ENCODE peak calls at places on chromosome 3, in eight cellular contexts. U, J, L, Z, V, W, S and X are unnamed samples.

GRCh38 chr3:45010718-45011355 is 15.3 kb upstream of the CLEC3B start:
- DNase-seq in U (no peak), J (no peak), L (no peak), Z (peak), V (no peak), W (no peak), S (no peak), X (no peak)

GRCh38 chr3:123188058-123188457 is 13.7 kb upstream of the SEC22A start:
- DNase-seq in U (no peak), J (no peak), L (no peak), Z (no peak), V (no peak), W (no peak), S (no peak), X (no peak)

GRCh38 chr3:149487598-149488197 is 13.2 kb downstream of the TM4SF4 start:
- DNase-seq in U (no peak), J (peak), L (peak), Z (no peak), V (peak), W (no peak), S (peak), X (no peak)

GRCh38 chr3:80734483-80734882 is 966.7 kb upstream of the ROBO1 start:
- DNase-seq in U (no peak), J (no peak), L (no peak), Z (peak), V (no peak), W (no peak), S (peak), X (no peak)

GRCh38 chr3:159604151-159604581 is 384.5 kb upstream of the IL12A start:
- DNase-seq in U (no peak), J (no peak), L (no peak), Z (no peak), V (no peak), W (no peak), S (no peak), X (no peak)

GRCh38 chr3:69763976-69764851 is 24.9 kb downstream of the MITF start:
- DNase-seq in U (no peak), J (no peak), L (no peak), Z (peak), V (no peak), W (no peak), S (no peak), X (no peak)

GRCh38 chr3:100401674-100402036 is 316 bp downstream of the LNP1 start:
- DNase-seq in U (no peak), J (peak), L (no peak), Z (no peak), V (no peak), W (no peak), S (peak), X (peak)

GRCh38 chr3:182440101-182440500 is 353.2 kb upstream of the ATP11B start:
- DNase-seq in U (no peak), J (no peak), L (no peak), Z (no peak), V (no peak), W (no peak), S (no peak), X (peak)

GRCh38 chr3:11567516-11568467 is 75.9 kb downstream of the VGLL4 start:
- DNase-seq in U (no peak), J (no peak), L (peak), Z (peak), V (no peak), W (no peak), S (no peak), X (no peak)

GRCh38 chr3:30626443-30627181 is 20.2 kb downstream of the TGFBR2 start:
- DNase-seq in U (no peak), J (no peak), L (peak), Z (no peak), V (no peak), W (no peak), S (no peak), X (no peak)

GRCh38 chr3:67884345-67884744 is 229.9 kb upstream of the SUCLG2 start:
- DNase-seq in U (no peak), J (no peak), L (no peak), Z (no peak), V (no peak), W (no peak), S (no peak), X (no peak)

GRCh38 chr3:197331131-197331530 is 32.7 kb upstream of the DLG1 start:
- DNase-seq in U (no peak), J (peak), L (peak), Z (no peak), V (no peak), W (peak), S (no peak), X (no peak)

GRCh38 chr3:107710851-107711250 is 188.1 kb downstream of the BBX start:
- DNase-seq in U (no peak), J (no peak), L (peak), Z (peak), V (no peak), W (no peak), S (peak), X (no peak)

GRCh38 chr3:17065315-17065714 is 180.6 kb downstream of the PLCL2 start:
- DNase-seq in U (no peak), J (no peak), L (no peak), Z (no peak), V (no peak), W (no peak), S (no peak), X (no peak)

GRCh38 chr3:51706788-51707731 is at the start of gene GRM2:
- DNase-seq in U (no peak), J (peak), L (no peak), Z (peak), V (peak), W (peak), S (peak), X (no peak)

GRCh38 chr3:99126291-99126690 is 224.8 kb upstream of the DCBLD2 start:
- DNase-seq in U (no peak), J (no peak), L (no peak), Z (no peak), V (no peak), W (no peak), S (no peak), X (no peak)

GRCh38 chr3:189714991-189715961 is 84.1 kb downstream of the TP63 start:
- DNase-seq in U (peak), J (no peak), L (no peak), Z (peak), V (no peak), W (no peak), S (no peak), X (no peak)

GRCh38 chr3:169662215-169663070 is 1.1 kb downstream of the MECOM start:
- DNase-seq in U (no peak), J (peak), L (peak), Z (peak), V (peak), W (peak), S (peak), X (no peak)

GRCh38 chr3:71142440-71143161 is 440.9 kb downstream of the FOXP1 start:
- DNase-seq in U (no peak), J (peak), L (no peak), Z (peak), V (no peak), W (no peak), S (peak), X (no peak)

GRCh38 chr3:3708769-3709115 is 90.5 kb upstream of the LRRN1 start:
- DNase-seq in U (no peak), J (peak), L (no peak), Z (no peak), V (no peak), W (no peak), S (no peak), X (no peak)

GRCh38 chr3:152909180-152909883 is 74.4 kb downstream of the P2RY1 start:
- DNase-seq in U (no peak), J (no peak), L (no peak), Z (peak), V (no peak), W (no peak), S (peak), X (no peak)

GRCh38 chr3:147394168-147394941 is 12.0 kb downstream of the ZIC4 start:
- DNase-seq in U (no peak), J (peak), L (no peak), Z (no peak), V (no peak), W (no peak), S (no peak), X (no peak)

GRCh38 chr3:4834403-4834866 is 144.8 kb upstream of the BHLHE40 start:
- DNase-seq in U (no peak), J (no peak), L (no peak), Z (no peak), V (no peak), W (no peak), S (peak), X (no peak)

GRCh38 chr3:25297667-25298585 is 130.1 kb upstream of the RARB start:
- DNase-seq in U (no peak), J (peak), L (no peak), Z (peak), V (no peak), W (no peak), S (no peak), X (no peak)

GRCh38 chr3:36166477-36166876 is 213.8 kb upstream of the STAC start:
- DNase-seq in U (no peak), J (no peak), L (peak), Z (peak), V (no peak), W (no peak), S (no peak), X (no peak)

GRCh38 chr3:127209840-127210653 is 17.1 kb downstream of the PRR23E start:
- DNase-seq in U (no peak), J (no peak), L (no peak), Z (no peak), V (no peak), W (no peak), S (no peak), X (no peak)

GRCh38 chr3:123297627-123297899 is 95.8 kb downstream of the SEC22A start:
- DNase-seq in U (no peak), J (peak), L (no peak), Z (no peak), V (no peak), W (no peak), S (no peak), X (no peak)

GRCh38 chr3:182303169-182303568 is 490.1 kb upstream of the ATP11B start:
- DNase-seq in U (no peak), J (no peak), L (no peak), Z (no peak), V (no peak), W (no peak), S (no peak), X (no peak)

GRCh38 chr3:50323092-50323600 is 601 bp upstream of the HYAL2 start:
- DNase-seq in U (no peak), J (no peak), L (no peak), Z (peak), V (no peak), W (no peak), S (no peak), X (no peak)

GRCh38 chr3:8460815-8461482 is 40.7 kb upstream of the LMCD1 start:
- DNase-seq in U (no peak), J (no peak), L (no peak), Z (peak), V (no peak), W (no peak), S (no peak), X (no peak)

DNA sequence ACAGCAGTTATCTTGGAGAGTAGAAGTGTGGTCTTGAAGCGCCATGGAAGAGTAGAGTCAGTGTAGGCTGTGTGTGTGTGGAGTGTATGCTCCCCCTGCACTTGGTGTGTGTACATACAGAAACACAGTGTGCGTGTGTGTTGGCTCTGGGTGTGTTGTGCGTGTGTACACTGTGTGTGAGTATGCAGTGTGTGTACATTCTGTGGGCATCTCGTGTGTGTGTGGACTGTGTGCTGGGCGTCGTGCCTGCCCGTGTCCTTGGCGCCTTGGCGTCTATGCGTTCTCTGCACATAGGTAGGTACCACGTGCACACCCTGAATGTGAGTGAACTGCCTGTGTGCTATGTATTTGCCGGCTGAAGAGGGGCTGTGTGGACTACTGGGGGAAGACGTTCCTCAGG is 520 bp upstream of the ECE2 start:
- DNase-seq in U (no peak), J (no peak), L (no peak), Z (no peak), V (no peak), W (no peak), S (no peak), X (no peak)
- TF ChIP-seq EZH2 in U (no peak), J (no peak), L (no peak), Z (no peak), V (no peak), W (no peak), S (no peak), X (no peak)

GRCh38 chr3:188286087-188286513 is 132.1 kb downstream of the LPP start:
- DNase-seq in U (no peak), J (no peak), L (peak), Z (peak), V (no peak), W (no peak), S (no peak), X (no peak)

GRCh38 chr3:188282871-188283270 is 128.9 kb downstream of the LPP start:
- DNase-seq in U (no peak), J (no peak), L (no peak), Z (no peak), V (no peak), W (no peak), S (no peak), X (no peak)

GRCh38 chr3:188284455-188285212 is 130.7 kb downstream of the LPP start:
- DNase-seq in U (no peak), J (no peak), L (no peak), Z (no peak), V (no peak), W (no peak), S (no peak), X (no peak)

GRCh38 chr3:188280627-188281026 is 126.7 kb downstream of the LPP start:
- DNase-seq in U (no peak), J (no peak), L (no peak), Z (no peak), V (no peak), W (no peak), S (no peak), X (no peak)

DNA sequence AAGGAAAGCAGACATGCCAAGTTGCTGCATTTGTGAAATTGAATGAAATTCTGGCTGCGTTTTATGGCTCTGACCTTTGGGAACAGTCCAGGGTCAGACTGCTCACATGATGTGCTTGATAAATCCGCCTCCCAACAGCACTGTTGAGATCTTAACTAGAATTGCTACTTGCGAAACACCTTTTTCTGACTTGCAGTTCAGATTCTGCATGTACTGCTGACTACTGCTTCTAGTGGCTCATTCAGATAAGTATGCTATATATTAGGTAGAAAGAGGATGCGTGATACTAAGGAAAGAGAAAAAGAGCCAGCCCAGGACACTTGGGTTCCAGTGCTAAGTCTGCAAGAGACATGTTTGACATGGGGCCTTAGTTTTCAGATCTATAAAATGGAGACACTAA is 129.4 kb downstream of the LPP start:
- DNase-seq in U (no peak), J (no peak), L (no peak), Z (no peak), V (no peak), W (peak), S (no peak), X (no peak)
- TF ChIP-seq POLR2AphosphoS5 in U (no peak), J (no peak), L (no peak), Z (no peak), V (no peak), W (no peak), S (no peak), X (no peak)

GRCh38 chr3:110969229-110970211 is 102.1 kb upstream of the NECTIN3 start:
- DNase-seq in U (no peak), J (no peak), L (no peak), Z (no peak), V (no peak), W (no peak), S (no peak), X (no peak)

GRCh38 chr3:110968076-110968475 is 103.5 kb upstream of the NECTIN3 start:
- DNase-seq in U (no peak), J (no peak), L (no peak), Z (no peak), V (no peak), W (no peak), S (no peak), X (no peak)

GRCh38 chr3:110965976-110966375 is 105.6 kb upstream of the NECTIN3 start:
- DNase-seq in U (no peak), J (no peak), L (no peak), Z (no peak), V (no peak), W (no peak), S (no peak), X (no peak)

GRCh38 chr3:110971010-110971585 is 100.5 kb upstream of the NECTIN3 start:
- DNase-seq in U (no peak), J (no peak), L (no peak), Z (no peak), V (no peak), W (no peak), S (no peak), X (no peak)

GRCh38 chr3:110966966-110967663 is 104.5 kb upstream of the NECTIN3 start:
- DNase-seq in U (no peak), J (no peak), L (no peak), Z (no peak), V (no peak), W (no peak), S (no peak), X (no peak)
- TF ChIP-seq EZH2 in U (no peak), J (no peak), L (no peak), Z (no peak), V (no peak), W (no peak), S (no peak), X (no peak)

GRCh38 chr3:73422556-73422955 is 202.2 kb downstream of the PDZRN3 start:
- DNase-seq in U (no peak), J (no peak), L (no peak), Z (no peak), V (no peak), W (no peak), S (no peak), X (no peak)
- TF ChIP-seq POLR2AphosphoS5 in U (no peak), J (no peak), L (no peak), Z (no peak), V (no peak), W (no peak), S (no peak), X (no peak)

DNA sequence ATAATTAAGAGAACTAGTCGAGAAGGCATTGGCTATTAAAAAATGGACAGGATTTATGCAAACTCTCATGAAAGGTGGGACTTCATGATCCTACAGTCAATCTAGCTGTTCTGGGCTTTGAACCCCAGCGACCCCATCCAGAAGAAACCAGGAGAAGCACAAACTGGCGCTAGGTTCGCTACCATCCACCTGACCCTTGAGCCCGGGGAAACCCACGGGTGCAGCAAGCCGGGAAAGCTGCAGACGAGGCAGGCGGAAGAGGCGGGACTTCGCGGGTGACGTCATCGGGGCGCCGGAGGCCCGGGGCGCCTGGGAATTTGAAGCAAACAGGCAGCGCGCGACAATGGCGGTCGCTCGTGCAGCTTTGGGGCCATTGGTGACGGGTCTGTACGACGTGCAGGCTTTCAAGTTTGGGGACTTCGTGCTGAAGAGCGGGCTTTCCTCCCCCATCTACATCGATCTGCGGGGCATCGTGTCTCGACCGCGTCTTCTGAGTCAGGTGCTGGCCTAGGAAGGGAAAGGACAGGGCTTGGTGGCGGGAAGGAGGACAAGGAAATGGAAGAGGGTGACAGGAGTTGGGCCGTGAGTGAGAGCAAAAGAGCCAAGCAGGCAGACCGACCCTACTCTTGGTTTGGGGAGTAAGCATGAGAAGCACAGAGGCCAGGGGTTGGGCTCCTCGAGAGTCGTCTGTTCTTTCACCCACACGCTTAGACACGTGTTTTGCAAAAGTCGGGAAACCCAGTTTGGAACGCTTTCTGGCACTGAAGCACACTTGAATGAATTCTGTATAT is at the start of gene UMPS:
- DNase-seq in U (peak), J (peak), L (peak), Z (peak), V (peak), W (peak), S (peak), X (no peak)
- TF ChIP-seq EZH2 in U (no peak), J (no peak), L (no peak), Z (no peak), V (no peak), W (no peak), S (no peak), X (no peak)

DNA sequence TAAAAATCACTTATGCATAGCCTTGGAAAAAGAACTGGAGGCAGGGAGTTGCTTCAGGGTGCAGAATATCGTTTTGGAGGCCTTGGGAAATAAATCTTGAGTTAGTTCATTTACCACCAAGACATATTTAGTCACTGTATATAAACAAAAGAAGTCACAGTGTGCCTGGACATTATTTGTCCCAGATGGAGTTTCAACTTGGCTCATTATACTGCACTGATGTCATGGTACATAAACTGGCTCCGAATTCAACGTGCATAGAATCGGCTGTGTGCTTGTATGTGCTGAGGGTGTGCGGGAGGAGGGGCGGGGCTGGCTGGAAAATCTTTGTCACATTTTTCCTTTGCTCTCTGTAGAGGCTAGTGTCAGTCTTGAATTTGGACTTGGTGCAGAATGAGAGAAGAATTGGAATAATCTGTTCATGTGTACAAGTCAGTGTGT is 86.6 kb downstream of the FNDC3B start:
- DNase-seq in U (no peak), J (no peak), L (no peak), Z (peak), V (no peak), W (no peak), S (no peak), X (no peak)
- TF ChIP-seq POLR2AphosphoS5 in U (no peak), J (no peak), L (no peak), Z (no peak), V (no peak), W (no peak), S (no peak), X (no peak)

DNA sequence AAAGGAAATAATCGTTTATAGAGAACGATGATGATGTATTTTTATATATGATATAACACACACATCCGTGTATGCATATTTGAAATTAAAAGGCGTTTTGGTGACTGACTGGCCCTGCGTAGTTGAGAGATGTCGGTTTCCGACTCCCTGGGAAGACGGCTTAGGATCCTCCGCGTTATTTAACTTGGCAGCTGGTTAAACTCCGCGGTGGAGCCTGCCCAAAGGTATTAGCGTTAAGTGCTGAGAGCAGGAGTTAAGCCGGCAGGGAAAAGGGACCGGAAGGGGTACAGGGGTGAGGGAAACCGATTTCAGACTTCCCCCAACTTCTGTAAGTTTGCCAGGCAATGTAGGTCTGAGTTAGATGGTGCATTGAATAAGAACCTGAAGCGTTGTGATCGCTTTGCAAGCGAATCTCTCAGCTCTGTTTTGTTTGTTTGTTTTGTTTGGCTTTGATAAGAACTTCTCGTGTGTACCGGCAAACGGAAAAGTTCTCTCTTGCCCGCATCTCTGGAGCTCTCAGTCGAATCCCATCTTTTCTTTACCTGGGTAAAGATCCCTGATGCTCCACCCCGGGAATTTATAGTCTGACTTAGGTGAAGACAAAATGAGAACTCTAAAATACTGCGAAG is 6.0 kb upstream of the FEZF2 start:
- DNase-seq in U (no peak), J (peak), L (no peak), Z (no peak), V (peak), W (no peak), S (no peak), X (no peak)
- TF ChIP-seq EZH2 in U (no peak), J (peak), L (no peak), Z (peak), V (peak), W (peak), S (no peak), X (no peak)